ENCODE peak calls at places on chromosome 17, in eight cellular contexts. Q, M, W, H, S, P, A and L are unnamed samples. For H3K4me1, the result is how much of the 10 kb centered on the place peaks cover.

GRCh38 chr17:18323507-18324139 is 8.5 kb downstream of the SMCR8 start:
- DNase-seq in W (no peak), P (no peak), A (no peak), Q (no peak), M (no peak), S (no peak), H (no peak), L (no peak)

GRCh38 chr17:67109111-67109510 is 64.8 kb downstream of the CACNG1 start:
- DNase-seq in W (no peak), H (no peak), P (no peak), A (no peak), S (no peak), Q (no peak), M (no peak), L (no peak)

GRCh38 chr17:8698142-8699050 is 46.2 kb downstream of the CCDC42 start:
- DNase-seq in S (no peak), A (no peak), W (no peak), P (peak), M (no peak), H (no peak), Q (no peak), L (no peak)

GRCh38 chr17:51046527-51047384 is 73.9 kb downstream of the SPAG9 start:
- DNase-seq in M (peak), S (no peak), W (no peak), A (peak), H (no peak), P (peak), Q (peak), L (no peak)

GRCh38 chr17:73203135-73203787 is 10.4 kb downstream of the COG1 start:
- DNase-seq in M (no peak), S (no peak), W (no peak), P (no peak), A (peak), Q (no peak), H (no peak), L (no peak)

GRCh38 chr17:28372945-28373274 is 1.4 kb downstream of the SARM1 start:
- DNase-seq in A (no peak), M (no peak), W (no peak), P (peak), H (no peak), Q (no peak), S (no peak), L (no peak)

GRCh38 chr17:7885357-7886226 is 3.0 kb upstream of the CHD3 start:
- DNase-seq in A (no peak), S (no peak), M (peak), H (peak), P (peak), W (no peak), Q (peak), L (no peak)

GRCh38 chr17:34511265-34511664 is 68.1 kb upstream of the TMEM132E start:
- DNase-seq in H (no peak), M (no peak), W (no peak), A (no peak), Q (no peak), P (peak), S (no peak), L (no peak)

GRCh38 chr17:69448431-69449102 is 34.1 kb downstream of the MAP2K6 start:
- DNase-seq in H (no peak), Q (no peak), M (peak), S (no peak), W (no peak), A (no peak), P (peak), L (no peak)

GRCh38 chr17:39863918-39864746 is at the start of gene IKZF3:
- DNase-seq in W (no peak), A (peak), Q (peak), P (peak), H (peak), S (no peak), M (peak), L (no peak)

GRCh38 chr17:58531661-58532554 is 17.5 kb upstream of the MTMR4 start:
- DNase-seq in M (peak), W (no peak), H (peak), P (peak), Q (no peak), S (no peak), A (no peak), L (no peak)

GRCh38 chr17:64767269-64767997 is 105.3 kb upstream of the SMURF2 start:
- DNase-seq in Q (no peak), A (no peak), H (no peak), W (no peak), P (no peak), M (no peak), S (no peak), L (no peak)

GRCh38 chr17:82356845-82357355 is 2.1 kb upstream of the TEX19 start:
- DNase-seq in A (no peak), P (no peak), S (no peak), M (peak), W (no peak), H (no peak), Q (no peak), L (no peak)

GRCh38 chr17:36978810-36979584 is 30.2 kb downstream of the AATF start:
- DNase-seq in Q (no peak), H (no peak), W (no peak), M (no peak), S (no peak), A (no peak), P (no peak), L (no peak)

GRCh38 chr17:30377574-30377973 is 1.2 kb upstream of the CPD start:
- DNase-seq in S (no peak), H (no peak), W (no peak), Q (no peak), M (no peak), P (no peak), A (no peak), L (no peak)

GRCh38 chr17:30379303-30380105 is 777 bp downstream of the CPD start:
- DNase-seq in Q (no peak), A (no peak), P (peak), W (no peak), H (peak), M (peak), S (no peak), L (no peak)

GRCh38 chr17:30378191-30378796 is 433 bp upstream of the CPD start:
- DNase-seq in W (no peak), Q (no peak), M (peak), S (no peak), P (peak), A (no peak), H (peak), L (no peak)

GRCh38 chr17:30380106-30380420 is 1.3 kb downstream of the CPD start:
- DNase-seq in H (no peak), M (no peak), A (no peak), W (peak), S (no peak), Q (no peak), P (no peak), L (no peak)

DNA sequence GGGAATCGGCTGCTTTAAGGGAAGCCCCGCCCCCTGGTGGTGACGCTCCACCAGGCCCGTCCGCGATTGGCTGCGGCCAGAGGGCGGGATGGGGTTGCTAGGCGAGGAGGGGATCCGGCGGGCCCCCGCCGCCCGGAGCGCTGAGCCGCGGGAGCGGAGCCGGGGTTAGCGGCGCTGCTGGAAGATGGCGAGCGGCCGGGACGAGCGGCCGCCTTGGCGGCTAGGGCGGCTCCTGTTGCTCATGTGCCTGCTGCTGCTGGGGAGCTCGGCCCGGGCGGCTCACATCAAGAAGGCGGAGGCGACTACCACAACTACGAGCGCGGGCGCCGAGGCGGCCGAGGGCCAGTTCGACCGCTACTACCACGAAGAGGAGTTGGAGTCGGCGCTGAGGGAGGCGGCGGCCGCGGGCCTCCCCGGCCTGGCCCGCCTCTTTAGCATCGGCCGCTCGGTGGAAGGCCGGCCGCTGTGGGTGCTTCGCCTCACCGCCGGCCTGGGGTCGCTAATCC is at the start of gene CPD:
- DNase-seq in Q (peak), M (peak), W (peak), S (peak), P (peak), A (peak), H (peak), L (peak)
- H3K4me1 ChIP-seq in Q (half or more), M (half or more), W (under half), S (under half), P (under half), A (half or more), H (under half), L (under half)

GRCh38 chr17:74807925-74808324 is 31.8 kb upstream of the NAT9 start:
- DNase-seq in M (no peak), H (no peak), A (no peak), P (peak), Q (no peak), W (no peak), S (no peak), L (no peak)

GRCh38 chr17:74806334-74806733 is 30.2 kb upstream of the NAT9 start:
- DNase-seq in P (no peak), M (no peak), S (no peak), W (no peak), A (no peak), H (no peak), Q (no peak), L (no peak)

GRCh38 chr17:74805543-74805991 is 29.4 kb upstream of the NAT9 start:
- DNase-seq in A (no peak), H (no peak), M (no peak), P (no peak), W (no peak), Q (no peak), S (no peak), L (no peak)

GRCh38 chr17:74809031-74809430 is 32.9 kb upstream of the NAT9 start:
- DNase-seq in S (no peak), Q (no peak), M (no peak), H (no peak), P (no peak), W (no peak), A (no peak), L (no peak)

GRCh38 chr17:74807376-74807775 is 31.2 kb upstream of the NAT9 start:
- DNase-seq in Q (no peak), H (no peak), S (no peak), A (no peak), P (peak), W (no peak), M (no peak), L (no peak)
- TF ChIP-seq REST in Q (no peak), H (no peak), S (no peak), A (no peak), P (no peak), W (no peak), M (no peak), L (no peak)

DNA sequence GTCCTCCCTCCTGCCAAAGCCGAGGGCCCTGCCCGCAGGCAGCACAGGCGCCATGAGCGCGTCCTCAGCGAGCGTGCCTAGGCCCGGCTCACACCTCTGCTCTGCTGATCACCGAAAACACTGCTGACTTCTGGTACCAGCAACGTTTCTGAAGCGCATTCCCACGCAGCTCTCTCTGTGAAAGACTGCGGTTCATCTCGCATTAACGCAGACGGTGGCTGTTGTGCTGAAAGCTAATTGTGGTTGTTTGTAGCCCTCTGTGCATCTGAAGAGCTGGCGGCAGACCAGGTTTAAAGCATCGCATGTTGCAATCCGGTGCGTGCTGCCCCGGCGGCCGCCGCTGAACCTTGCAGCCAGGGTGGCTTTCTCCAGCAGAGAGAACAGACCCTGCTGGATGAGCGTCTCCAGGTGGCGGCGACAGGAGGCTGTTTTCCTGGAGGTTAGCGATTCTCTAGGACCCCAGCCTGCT is 49.9 kb upstream of the CHMP6 start:
- DNase-seq in S (no peak), H (no peak), M (no peak), W (no peak), P (no peak), Q (no peak), A (no peak), L (no peak)
- H3K27ac ChIP-seq in S (no peak), H (no peak), M (no peak), W (no peak), P (no peak), Q (no peak), A (no peak), L (no peak)

DNA sequence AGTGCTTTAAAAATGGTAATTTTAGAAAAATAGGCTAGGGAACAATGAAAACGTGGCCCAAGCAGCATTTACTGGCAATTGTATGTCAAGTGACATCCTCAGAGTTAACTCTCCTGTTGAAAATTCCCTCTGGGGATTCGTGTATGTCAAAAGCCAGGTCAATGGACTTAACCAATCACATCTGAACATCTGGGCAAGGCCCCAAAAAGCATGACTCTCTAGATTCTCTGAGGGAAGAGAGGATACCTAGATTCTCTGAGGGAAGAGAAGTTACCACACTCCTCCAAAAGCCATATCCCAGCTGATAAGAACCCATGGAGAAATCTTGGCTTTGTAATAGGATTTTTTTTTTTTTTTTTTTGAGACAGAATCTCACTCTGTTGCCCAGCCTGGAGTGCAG is 23.5 kb downstream of the NFE2L1 start:
- DNase-seq in S (no peak), M (no peak), Q (no peak), A (no peak), W (no peak), P (no peak), H (no peak), L (no peak)
- H3K4me1 ChIP-seq in S (under half), M (under half), Q (under half), A (under half), W (under half), P (under half), H (under half), L (under half)